ENCODE peak calls at places on chromosomes 4 and X, in seven cellular contexts. C is colonic mucosa, X is IMR-90, P is GM12865, R is cardiac fibroblast, Q is bronchial epithelial cell, U is aorta. E is an unnamed sample.
A peak's percentile ranks its signal among the peaks of the same experiment; 100 is the strongest.

GRCh38 chr4:134936014-134936413 is 734.4 kb upstream of the PABPC4L start:
- DNase-seq in C (no peak), U (no peak), Q (no peak), X (no peak), P (no peak), R (no peak), E (no peak)

GRCh38 chrX:133185119-133185518 is 33.0 kb downstream of the TFDP3 start:
- DNase-seq in Q (no peak), X (no peak), U (no peak), C (peak; percentile 21), P (no peak), R (no peak), E (no peak)

GRCh38 chr4:8220661-8221446 is 21.8 kb downstream of the SH3TC1 start:
- DNase-seq in X (no peak), P (no peak), U (no peak), C (no peak), Q (no peak), R (no peak), E (no peak)

GRCh38 chr4:99710681-99711345 is 53.2 kb upstream of the C4orf54 start:
- DNase-seq in Q (peak; percentile 97), R (no peak), X (peak; percentile 63), U (no peak), C (no peak), P (no peak), E (no peak)

GRCh38 chr4:1195109-1195671 is 22.8 kb upstream of the SPON2 start:
- DNase-seq in X (no peak), P (peak; percentile 0), Q (no peak), U (peak; percentile 70), R (no peak), C (peak; percentile 21), E (no peak)

GRCh38 chr4:132670557-132670956 is 478.5 kb upstream of the PCDH10 start:
- DNase-seq in Q (no peak), R (no peak), C (no peak), U (no peak), P (no peak), X (no peak), E (no peak)

GRCh38 chr4:183408791-183409190 is 35.6 kb upstream of the CDKN2AIP start:
- DNase-seq in P (no peak), R (no peak), C (peak; percentile 70), X (no peak), Q (no peak), U (no peak), E (no peak)

GRCh38 chrX:119455264-119455663 is 13.0 kb upstream of the SLC25A5 start:
- DNase-seq in Q (peak; percentile 87), R (peak; percentile 60), P (no peak), C (no peak), U (no peak), X (peak; percentile 69), E (no peak)

GRCh38 chrX:57906790-57907189 is 3.5 kb downstream of the ZXDA start:
- DNase-seq in Q (no peak), X (peak; percentile 61), P (no peak), U (no peak), R (peak; percentile 73), C (no peak), E (peak; percentile 60)

GRCh38 chrX:9310596-9310995 is 154.3 kb upstream of the TBL1X start:
- DNase-seq in Q (no peak), C (no peak), X (peak; percentile 70), P (no peak), U (no peak), R (peak; percentile 22), E (no peak)

GRCh38 chrX:18410038-18410437 is 15.4 kb upstream of the CDKL5 start:
- DNase-seq in U (no peak), R (peak; percentile 66), X (peak; percentile 55), Q (peak; percentile 43), P (peak; percentile 30), C (no peak), E (peak; percentile 20)

GRCh38 chr4:154877110-154877760 is 96.2 kb downstream of the RBM46 start:
- DNase-seq in P (no peak), Q (peak; percentile 53), R (peak; percentile 71), U (no peak), X (peak; percentile 32), C (no peak), E (peak; percentile 32)

GRCh38 chr4:75512336-75513211 is 1.6 kb downstream of the RCHY1 start:
- DNase-seq in X (peak; percentile 54), P (peak; percentile 64), C (no peak), U (no peak), R (peak; percentile 72), Q (peak; percentile 18), E (peak; percentile 42)

GRCh38 chrX:23634181-23634580 is 33.1 kb upstream of the PRDX4 start:
- DNase-seq in X (no peak), P (peak; percentile 1), Q (peak; percentile 5), R (peak; percentile 5), C (no peak), U (no peak), E (no peak)

GRCh38 chr4:145565328-145565727 is 53.9 kb upstream of the MMAA start:
- DNase-seq in Q (no peak), X (no peak), U (no peak), R (peak; percentile 37), C (no peak), P (peak; percentile 39), E (no peak)

GRCh38 chrX:87518504-87518903 is 902 bp downstream of the KLHL4 start:
- DNase-seq in U (no peak), P (no peak), Q (peak; percentile 20), C (no peak), X (peak; percentile 18), R (peak; percentile 43), E (peak; percentile 27)

GRCh38 chr4:122689972-122690371 is 42.5 kb upstream of the BBS12 start:
- DNase-seq in C (no peak), Q (no peak), X (no peak), U (no peak), R (no peak), P (peak; percentile 76), E (no peak)

GRCh38 chr4:104719539-104720230 is 225.0 kb upstream of the CXXC4 start:
- DNase-seq in R (no peak), C (no peak), X (no peak), Q (no peak), P (peak; percentile 67), U (no peak), E (no peak)

DNA sequence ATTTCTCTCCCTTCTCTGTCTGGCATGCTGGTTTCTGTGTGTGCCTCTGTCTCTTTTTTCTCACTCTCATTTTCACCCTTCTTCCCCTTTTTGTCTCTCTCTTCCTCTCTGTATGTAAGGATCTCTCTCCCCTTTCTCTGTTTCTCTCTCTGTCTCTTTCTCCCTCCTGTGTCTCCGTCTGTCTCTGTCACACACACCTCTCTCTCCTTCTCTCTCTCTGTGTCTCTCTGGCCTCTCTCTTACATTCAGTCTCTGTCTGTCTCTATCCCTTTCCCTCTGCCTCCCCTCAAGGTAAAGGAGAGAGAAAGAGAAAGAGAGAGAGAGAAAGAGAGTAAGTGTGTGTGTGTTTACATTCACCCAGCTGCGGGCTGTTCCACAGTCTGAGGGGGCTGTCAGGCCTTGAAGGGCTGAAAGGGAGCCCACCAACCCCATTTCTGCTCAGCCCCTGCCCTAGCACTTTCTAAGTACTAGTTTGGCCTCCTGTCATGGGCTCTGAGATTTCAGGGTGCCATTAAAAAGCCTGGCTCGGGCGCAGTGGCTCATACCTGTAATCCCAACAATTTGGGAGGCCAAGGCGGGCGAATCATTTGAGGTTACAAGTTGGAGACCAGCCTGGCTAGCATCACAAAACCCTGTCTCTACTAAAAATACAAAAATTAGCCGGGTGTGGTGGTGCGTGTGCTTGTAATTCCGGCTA is 9.6 kb upstream of the TSPYL2 start:
- DNase-seq in X (no peak), P (no peak), U (no peak), C (no peak), Q (no peak), R (no peak), E (no peak)
- H3K4me3 ChIP-seq in X (no peak overlapping the region), P (peak overlapping the region; percentile 38), U (no peak overlapping the region), C (no peak overlapping the region), Q (no peak overlapping the region), R (no peak overlapping the region), E (no peak overlapping the region)

GRCh38 chr4:19256823-19257222 is 994.9 kb upstream of the SLIT2 start:
- DNase-seq in C (no peak), X (no peak), Q (peak; percentile 48), U (no peak), P (no peak), R (no peak), E (no peak)

GRCh38 chr4:19259920-19260319 is 991.8 kb upstream of the SLIT2 start:
- DNase-seq in R (no peak), U (no peak), Q (peak; percentile 68), X (no peak), C (no peak), P (no peak), E (no peak)

GRCh38 chr4:19266566-19266965 is 985.1 kb upstream of the SLIT2 start:
- DNase-seq in X (no peak), P (no peak), U (no peak), Q (no peak), C (no peak), R (no peak), E (no peak)

GRCh38 chr4:19262467-19262866 is 989.2 kb upstream of the SLIT2 start:
- DNase-seq in P (no peak), Q (no peak), X (no peak), U (no peak), R (peak; percentile 34), C (no peak), E (peak; percentile 16)
- H3K4me3 ChIP-seq in P (no peak overlapping the region), Q (no peak overlapping the region), X (no peak overlapping the region), U (peak overlapping the region; percentile 20), R (no peak overlapping the region), C (no peak overlapping the region), E (no peak overlapping the region)

DNA sequence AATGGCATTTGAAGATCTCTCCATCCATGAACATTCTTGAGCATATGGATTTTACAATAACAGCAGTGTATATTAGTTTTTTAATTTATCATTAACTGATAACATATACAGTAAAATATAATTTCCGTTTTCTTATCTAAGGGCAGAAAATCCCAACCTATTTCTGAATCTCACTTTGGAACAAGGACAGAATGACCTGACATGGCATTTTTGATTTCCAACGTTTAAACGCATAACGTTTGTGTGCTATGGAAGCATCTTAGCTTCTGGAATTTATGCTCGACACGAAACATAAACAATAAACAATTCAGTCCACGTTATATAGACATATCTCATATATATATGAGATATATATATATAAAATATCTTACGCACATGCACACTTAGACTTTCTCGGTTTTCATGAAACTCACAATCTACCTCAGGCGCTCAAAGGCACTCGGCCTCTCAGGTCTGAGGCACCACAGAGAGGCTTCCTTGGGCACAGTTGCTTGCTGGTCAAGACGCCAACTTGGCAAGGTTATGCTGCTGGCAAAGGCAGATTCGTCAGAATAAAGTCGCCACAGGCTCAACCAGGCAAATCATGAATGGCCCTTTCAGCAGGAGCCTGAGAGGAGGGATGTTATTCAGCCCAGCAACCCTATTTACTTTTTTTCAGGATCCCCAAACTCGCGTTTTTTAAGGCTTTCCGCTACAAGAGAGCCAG is 1.0 kb upstream of the UGT8 start:
- DNase-seq in Q (no peak), R (no peak), P (peak; percentile 8), X (no peak), U (no peak), C (peak; percentile 51), E (no peak)
- H3K4me3 ChIP-seq in Q (no peak overlapping the region), R (no peak overlapping the region), P (peak overlapping the region; percentile 64), X (no peak overlapping the region), U (no peak overlapping the region), C (peak overlapping the region; percentile 56), E (no peak overlapping the region)

GRCh38 chr4:52477191-52477590 is 181.9 kb downstream of the USP46 start:
- DNase-seq in Q (no peak), C (no peak), X (no peak), R (no peak), U (no peak), P (no peak), E (no peak)

DNA sequence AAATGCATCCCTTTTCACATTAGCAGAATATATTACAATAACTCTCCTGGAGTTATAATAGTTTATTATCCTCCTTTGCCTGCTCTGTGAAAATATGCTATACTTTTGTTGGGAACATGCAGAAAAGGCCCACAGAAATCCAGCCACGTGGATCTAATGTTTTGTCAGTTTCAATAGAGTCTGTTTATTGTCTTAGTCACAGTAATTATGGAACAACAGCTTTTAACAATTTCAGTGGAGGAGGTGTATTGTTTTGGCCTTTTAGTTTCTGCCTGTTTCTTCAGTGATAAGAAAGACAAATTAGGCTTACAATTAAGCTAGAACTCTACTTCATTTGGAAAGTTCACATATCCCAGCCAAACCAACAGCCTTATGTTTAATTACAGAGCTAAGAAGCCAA is 175.9 kb downstream of the USP46 start:
- DNase-seq in U (no peak), Q (no peak), R (no peak), X (no peak), P (no peak), C (no peak), E (no peak)
- H3K4me3 ChIP-seq in U (no peak overlapping the region), Q (no peak overlapping the region), R (no peak overlapping the region), X (no peak overlapping the region), P (no peak overlapping the region), C (no peak overlapping the region), E (no peak overlapping the region)